ENCODE peak calls at places on chromosomes 11 and 22, in four cellular contexts. V is uterus, E is IMR-90, B is mammary epithelial cell. G is an unnamed sample.

GRCh38 chr11:1692708-1693326 is 4.2 kb upstream of the KRTAP5-6 start:
- DNase-seq in B (no peak), V (no peak), E (no peak), G (no peak)

GRCh38 chr11:109076870-109077269 is 345.1 kb upstream of the C11orf87 start:
- DNase-seq in B (no peak), V (no peak), E (no peak), G (no peak)

GRCh38 chr11:70049045-70049444 is 29.1 kb upstream of the ANO1 start:
- DNase-seq in E (no peak), V (no peak), B (no peak), G (no peak)

GRCh38 chr11:117591316-117592039 is 205.5 kb downstream of the DSCAML1 start:
- DNase-seq in E (no peak), V (no peak), B (no peak), G (no peak)

GRCh38 chr22:39292561-39293074 is 26.8 kb downstream of the RPL3 start:
- DNase-seq in E (peak), V (peak), B (peak), G (peak)

GRCh38 chr11:134578807-134579708 is 167.0 kb upstream of the B3GAT1 start:
- DNase-seq in E (no peak), B (no peak), V (no peak), G (no peak)

GRCh38 chr11:1832181-1832988 is 2.4 kb upstream of the SYT8 start:
- DNase-seq in E (no peak), V (no peak), B (no peak), G (no peak)

GRCh38 chr11:114246321-114247069 is 49.7 kb upstream of the NNMT start:
- DNase-seq in V (no peak), B (no peak), E (no peak), G (no peak)

GRCh38 chr11:61701298-61701993 is 21.3 kb downstream of the DAGLA start:
- DNase-seq in V (no peak), E (peak), B (no peak), G (peak)

GRCh38 chr22:44384563-44384940 is 71.8 kb upstream of the SHISAL1 start:
- DNase-seq in V (no peak), B (no peak), E (no peak), G (no peak)

GRCh38 chr11:2991477-2992233 is 474 bp downstream of the NAP1L4 start:
- DNase-seq in B (peak), E (peak), V (peak), G (peak)

GRCh38 chr11:78054971-78055370 is 8.7 kb upstream of the THRSP start:
- DNase-seq in V (no peak), E (no peak), B (no peak), G (no peak)

GRCh38 chr22:31332886-31333285 is 13.3 kb downstream of the PATZ1 start:
- DNase-seq in B (peak), V (no peak), E (peak), G (peak)

GRCh38 chr11:119476666-119477331 is 53.8 kb upstream of the THY1 start:
- DNase-seq in V (no peak), B (no peak), E (no peak), G (no peak)

GRCh38 chr11:121154473-121154872 is 53.4 kb downstream of the TECTA start:
- DNase-seq in V (no peak), B (no peak), E (no peak), G (no peak)

GRCh38 chr11:120413480-120413879 is 77.3 kb downstream of the ARHGEF12 start:
- DNase-seq in E (peak), B (peak), V (no peak), G (peak)

GRCh38 chr22:30742291-30743256 is 47.9 kb downstream of the OSBP2 start:
- DNase-seq in E (peak), V (no peak), B (peak), G (peak)

GRCh38 chr22:20272174-20272573 is 4.1 kb upstream of the RTN4R start:
- DNase-seq in V (no peak), B (no peak), E (no peak), G (no peak)

GRCh38 chr11:64960719-64961118 is 11.2 kb downstream of the MAJIN start:
- DNase-seq in E (no peak), V (no peak), B (peak), G (no peak)

DNA sequence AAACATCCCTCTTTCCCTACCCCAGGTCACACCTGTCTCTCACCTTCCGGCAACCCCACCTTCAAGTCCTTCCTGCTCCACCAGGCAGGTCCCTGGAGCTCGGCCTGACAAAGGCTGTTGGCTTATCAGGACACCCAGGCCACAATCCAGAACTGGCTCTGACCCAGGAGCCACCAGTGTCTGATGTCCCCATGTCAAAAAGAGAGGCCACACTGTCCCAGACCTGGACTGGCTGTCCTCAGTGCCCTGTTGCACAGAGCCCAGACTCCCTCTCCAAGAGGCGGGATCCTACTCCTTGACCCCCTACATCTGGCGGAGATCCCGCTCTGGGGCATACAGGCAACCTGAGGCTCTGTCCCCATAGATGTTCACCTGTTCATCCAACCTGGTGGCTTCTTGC is 116.0 kb downstream of the MN1 start:
- DNase-seq in E (no peak), V (no peak), B (no peak), G (no peak)
- H3K4me3 ChIP-seq in E (no peak), V (no peak), B (no peak), G (no peak)

DNA sequence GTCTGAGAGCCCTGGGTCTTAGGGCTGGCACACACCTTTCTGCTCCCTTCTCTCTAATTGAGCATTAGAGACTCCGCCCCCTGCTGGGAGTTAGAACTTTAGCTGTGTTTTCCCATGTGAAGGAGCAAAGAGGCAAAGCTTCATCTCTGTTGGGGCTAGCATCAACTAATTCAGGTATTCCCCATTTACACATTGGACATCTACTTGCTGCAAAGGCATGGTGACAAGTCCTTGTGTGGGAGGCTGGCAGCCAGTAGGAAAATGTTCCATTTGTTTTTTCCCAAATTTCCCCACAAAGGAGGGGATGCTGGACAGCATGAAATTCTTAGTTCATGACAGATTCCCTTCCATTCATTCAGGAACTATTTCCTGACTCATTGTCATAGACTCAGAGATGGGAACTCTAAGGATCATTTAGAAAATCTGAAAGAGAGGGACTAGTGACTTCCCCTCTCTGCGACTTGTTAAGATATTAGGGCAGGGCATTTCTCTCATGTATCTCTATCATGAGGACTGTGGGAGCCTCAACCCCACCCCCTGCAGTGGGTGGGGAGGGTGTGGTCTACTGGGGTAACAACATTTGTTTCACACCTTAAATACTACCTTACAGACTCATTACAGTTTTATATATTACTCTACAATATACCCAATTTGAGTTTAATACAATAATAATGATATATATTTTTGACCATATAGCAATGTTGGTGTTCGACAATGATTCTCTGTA is 3.7 kb downstream of the CD44 start:
- DNase-seq in B (peak), V (peak), E (peak), G (peak)
- TF ChIP-seq CTCF in B (no peak), V (no peak), E (no peak), G (no peak)

GRCh38 chr11:14547440-14547839 is 27.3 kb upstream of the PSMA1 start:
- DNase-seq in V (no peak), E (no peak), B (no peak), G (no peak)

GRCh38 chr11:14541180-14541579 is 21.0 kb upstream of the PSMA1 start:
- DNase-seq in E (no peak), B (no peak), V (no peak), G (no peak)

GRCh38 chr11:14542384-14542783 is 22.2 kb upstream of the PSMA1 start:
- DNase-seq in V (no peak), E (no peak), B (no peak), G (no peak)

GRCh38 chr11:14546672-14547071 is 26.5 kb upstream of the PSMA1 start:
- DNase-seq in E (no peak), B (no peak), V (no peak), G (no peak)

DNA sequence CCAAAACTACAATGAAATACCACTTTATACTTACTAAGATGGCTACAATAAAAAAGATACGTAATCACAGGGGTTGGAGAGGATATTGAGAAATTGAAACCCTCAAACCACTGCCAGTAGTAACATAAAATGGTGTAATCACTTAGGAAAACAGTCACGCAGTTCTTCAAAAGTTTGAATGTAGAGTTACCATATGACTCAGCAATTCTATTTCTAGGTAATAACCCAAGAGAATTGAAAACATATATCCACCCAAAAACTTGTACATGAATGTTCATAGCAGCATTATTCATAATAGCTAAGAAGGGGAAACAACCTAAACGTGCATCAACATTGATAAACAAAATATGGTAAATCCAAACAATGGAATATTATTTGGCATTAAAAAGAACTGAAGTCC is 24.4 kb upstream of the PSMA1 start:
- DNase-seq in V (no peak), E (peak), B (peak), G (peak)
- H3K4me3 ChIP-seq in V (no peak), E (no peak), B (no peak), G (no peak)

DNA sequence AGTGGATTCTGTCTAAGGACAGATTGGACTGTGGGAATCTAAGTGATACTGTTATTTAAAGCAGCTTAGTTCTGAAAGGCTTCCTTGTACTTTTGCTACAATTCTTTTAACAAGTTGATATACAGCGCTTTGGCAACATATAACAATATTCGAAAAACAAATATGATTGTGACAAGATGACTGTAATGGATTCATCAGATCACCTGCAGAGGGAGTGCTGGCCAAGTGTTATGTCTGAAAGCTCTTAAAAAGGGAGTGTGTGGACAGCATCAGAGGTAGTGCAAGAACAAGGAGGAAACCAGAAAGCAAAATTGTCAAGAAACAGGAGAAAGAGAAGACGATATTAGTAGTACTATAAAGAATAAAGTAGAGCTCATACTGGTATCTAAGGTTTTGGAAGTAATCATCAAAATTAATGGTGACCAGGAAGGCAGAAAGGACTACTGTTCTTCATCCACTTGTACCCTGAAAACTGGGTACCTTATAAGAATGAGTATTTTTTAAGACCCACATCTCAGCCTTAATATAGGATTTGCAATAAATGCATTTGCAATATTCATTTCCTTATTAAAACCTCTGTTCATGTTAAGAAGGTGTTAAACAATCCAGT is 1112.0 kb upstream of the CCDC90B start:
- DNase-seq in V (no peak), E (peak), B (peak), G (peak)
- TF ChIP-seq CTCF in V (no peak), E (peak), B (peak), G (peak)

GRCh38 chr11:83024270-83024854 is 47.3 kb downstream of the RAB30 start:
- DNase-seq in B (no peak), V (no peak), E (no peak), G (no peak)

GRCh38 chr11:83025267-83025704 is 46.4 kb downstream of the RAB30 start:
- DNase-seq in B (no peak), E (no peak), V (no peak), G (peak)

GRCh38 chr11:83023410-83023809 is 48.3 kb downstream of the RAB30 start:
- DNase-seq in V (no peak), B (no peak), E (no peak), G (no peak)

GRCh38 chr11:83026229-83026628 is 45.5 kb downstream of the RAB30 start:
- DNase-seq in E (no peak), B (no peak), V (no peak), G (no peak)

GRCh38 chr11:83027794-83028193 is 43.9 kb downstream of the RAB30 start:
- DNase-seq in V (no peak), B (no peak), E (no peak), G (no peak)
- H3K4me3 ChIP-seq in V (no peak), B (no peak), E (no peak), G (no peak)

GRCh38 chr22:29031236-29031982 is 30.2 kb downstream of the C22orf31 start:
- DNase-seq in E (peak), B (peak), V (peak), G (peak)
- TF ChIP-seq CTCF in E (peak), B (no peak), V (peak), G (no peak)

DNA sequence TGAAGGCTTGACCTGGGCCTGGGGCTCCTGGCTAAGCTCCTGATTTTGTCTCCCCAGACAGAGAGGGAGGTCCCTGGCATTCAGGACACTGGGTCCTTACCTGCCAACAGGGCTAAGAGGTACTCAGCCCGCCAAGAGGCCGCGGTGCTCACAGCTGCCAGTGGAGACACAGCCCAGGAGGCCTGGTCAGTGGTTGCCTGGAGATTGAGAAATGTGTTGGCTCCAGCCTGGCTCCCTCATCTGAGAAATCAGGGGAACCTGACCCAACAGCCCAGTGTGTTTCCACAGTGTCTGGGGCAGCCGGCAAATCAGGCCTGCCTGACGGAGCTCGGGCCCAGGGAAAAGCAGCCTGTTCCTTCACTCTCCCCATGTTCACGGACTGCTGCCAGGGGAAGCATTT is 79.4 kb upstream of the NAV2 start:
- DNase-seq in B (no peak), V (peak), E (no peak), G (no peak)
- H3K4me3 ChIP-seq in B (no peak), V (no peak), E (no peak), G (no peak)

DNA sequence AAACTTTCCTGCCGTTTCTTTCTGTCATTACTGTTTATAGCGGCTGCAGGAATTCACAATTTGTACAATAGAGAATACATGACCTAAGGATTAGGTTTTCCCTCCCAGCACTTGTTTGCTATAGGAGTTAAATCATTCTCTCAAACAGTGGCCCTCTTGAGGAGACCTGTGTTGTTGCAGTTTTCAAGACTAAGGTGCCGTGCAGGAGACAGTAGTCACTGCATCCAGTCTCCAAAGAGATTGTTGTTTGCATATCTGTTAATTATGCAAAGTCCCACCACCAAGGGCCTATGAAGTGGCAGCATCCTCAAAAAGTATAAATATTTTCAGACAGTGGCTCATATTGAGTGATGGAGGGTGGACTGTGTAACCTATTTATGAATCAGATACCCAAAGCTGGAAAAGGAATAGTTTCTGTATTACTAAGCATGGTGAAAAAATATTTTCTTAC is 2.3 kb downstream of the PRSS23 start:
- DNase-seq in V (no peak), E (peak), B (peak), G (peak)
- TF ChIP-seq CTCF in V (peak), E (peak), B (peak), G (peak)

G was measured in epithelial cell of esophagus.